ENCODE peak calls at places on chromosomes 4 and X, in eight cellular contexts. A, O, G, V, C, H, R and B are unnamed samples.

GRCh38 chr4:152211936-152212675 is 323.8 kb downstream of the FBXW7 start:
- DNase-seq in C (no peak), H (no peak), R (no peak), O (no peak), A (no peak), V (no peak), G (no peak), B (no peak)

GRCh38 chr4:175470141-175470540 is 341.9 kb downstream of the GPM6A start:
- DNase-seq in A (no peak), R (peak), H (no peak), V (no peak), G (no peak), C (no peak), O (no peak), B (no peak)

GRCh38 chr4:531721-532565 is 32.9 kb downstream of the PIGG start:
- DNase-seq in A (no peak), O (no peak), C (no peak), H (peak), G (no peak), R (no peak), V (no peak), B (no peak)

GRCh38 chrX:13520931-13521330 is 48.5 kb upstream of the EGFL6 start:
- DNase-seq in O (no peak), H (no peak), A (no peak), V (no peak), G (no peak), C (no peak), R (no peak), B (no peak)

GRCh38 chrX:30748337-30748960 is 95.2 kb downstream of the GK start:
- DNase-seq in G (no peak), H (no peak), V (no peak), C (peak), A (no peak), R (no peak), O (no peak), B (no peak)

GRCh38 chrX:113868169-113868568 is 715.7 kb upstream of the HTR2C start:
- DNase-seq in G (no peak), C (peak), R (no peak), O (no peak), V (no peak), A (no peak), H (no peak), B (no peak)

GRCh38 chr4:118270492-118270891 is 82.3 kb downstream of the PRSS12 start:
- DNase-seq in H (no peak), A (no peak), C (no peak), O (no peak), G (no peak), V (no peak), R (no peak), B (no peak)

GRCh38 chr4:121594796-121595526 is 101.8 kb downstream of the ANXA5 start:
- DNase-seq in H (no peak), C (peak), O (no peak), R (peak), A (no peak), V (no peak), G (no peak), B (no peak)

GRCh38 chr4:113445286-113445685 is 316.3 kb downstream of the CAMK2D start:
- DNase-seq in G (no peak), V (no peak), A (no peak), O (no peak), C (peak), R (peak), H (no peak), B (no peak)

GRCh38 chr4:69896530-69897116 is 34.2 kb upstream of the CSN1S1 start:
- DNase-seq in H (no peak), C (no peak), V (no peak), R (no peak), A (no peak), O (no peak), G (no peak), B (no peak)

GRCh38 chr4:8130346-8131066 is 28.1 kb downstream of the ABLIM2 start:
- DNase-seq in V (no peak), C (no peak), H (no peak), O (no peak), R (no peak), A (no peak), G (no peak), B (no peak)

GRCh38 chr4:159395693-159396092 is 292.8 kb downstream of the RAPGEF2 start:
- DNase-seq in R (no peak), O (no peak), C (no peak), A (no peak), H (no peak), V (no peak), G (no peak), B (no peak)

GRCh38 chrX:112341598-112341997 is 259.0 kb upstream of the TRPC5 start:
- DNase-seq in V (peak), O (no peak), H (no peak), R (no peak), C (no peak), G (no peak), A (no peak), B (no peak)

GRCh38 chrX:118047446-118048186 is 69.0 kb downstream of the KLHL13 start:
- DNase-seq in V (no peak), A (no peak), G (no peak), O (no peak), C (no peak), H (no peak), R (no peak), B (no peak)

GRCh38 chr4:113447061-113447460 is 314.5 kb downstream of the CAMK2D start:
- DNase-seq in H (no peak), R (no peak), G (no peak), V (no peak), O (no peak), A (no peak), C (no peak), B (no peak)

GRCh38 chrX:129654652-129655546 is at the start of gene APLN:
- DNase-seq in R (no peak), C (peak), V (no peak), O (no peak), H (peak), A (no peak), G (no peak), B (peak)

GRCh38 chr4:5757954-5758353 is 47.0 kb downstream of the EVC start:
- DNase-seq in A (no peak), V (no peak), C (no peak), G (no peak), H (peak), R (no peak), O (no peak), B (no peak)

GRCh38 chrX:65706041-65706828 is 38.8 kb downstream of the MSN start:
- DNase-seq in O (no peak), H (no peak), V (no peak), A (no peak), G (peak), R (no peak), C (peak), B (peak)

GRCh38 chr4:127799711-127800110 is 17.6 kb downstream of the HSPA4L start:
- DNase-seq in R (no peak), G (no peak), V (no peak), H (no peak), C (no peak), A (no peak), O (no peak), B (no peak)

GRCh38 chr4:8163436-8164193 is 5.0 kb upstream of the ABLIM2 start:
- DNase-seq in G (no peak), O (no peak), H (no peak), A (no peak), C (no peak), V (no peak), R (no peak), B (no peak)

GRCh38 chrX:132490086-132490419 is 1.2 kb upstream of the MBNL3 start:
- DNase-seq in V (no peak), A (no peak), H (no peak), G (no peak), C (no peak), O (no peak), R (no peak), B (no peak)

GRCh38 chrX:107562482-107562881 is 65.8 kb upstream of the PRPS1 start:
- DNase-seq in O (no peak), R (peak), A (no peak), C (peak), H (no peak), G (no peak), V (peak), B (no peak)

GRCh38 chr4:68591204-68591603 is 15.1 kb upstream of the UGT2B17 start:
- DNase-seq in V (no peak), R (no peak), G (no peak), O (no peak), H (no peak), C (no peak), A (no peak), B (no peak)

GRCh38 chr4:119299221-119300071 is 22.5 kb downstream of the FABP2 start:
- DNase-seq in O (no peak), V (no peak), H (no peak), R (no peak), G (no peak), C (no peak), A (no peak), B (no peak)

GRCh38 chr4:52841707-52842456 is 20.2 kb upstream of the RASL11B start:
- DNase-seq in R (no peak), O (no peak), G (no peak), C (peak), H (no peak), V (no peak), A (no peak), B (no peak)